ENCODE peak calls at places on chromosomes 11 and 22, in six cellular contexts. One of them, this sample, is unnamed.

GRCh38 chr11:107991868-107992414 is 16.8 kb upstream of the CUL5 start:
- DNase-seq in IMR-90: no peak
- DNase-seq in astrocyte of the spinal cord: no peak
- DNase-seq in upper lobe of right lung: no peak
- DNase-seq in AG10803: no peak
- DNase-seq in bronchial epithelial cell: no peak
- DNase-seq in this sample: no peak

GRCh38 chr11:21986361-21986760 is 206.5 kb upstream of the ANO5 start:
- DNase-seq in upper lobe of right lung: no peak
- DNase-seq in IMR-90: no peak
- DNase-seq in bronchial epithelial cell: no peak
- DNase-seq in AG10803: no peak
- DNase-seq in astrocyte of the spinal cord: no peak
- DNase-seq in this sample: no peak

GRCh38 chr11:5684627-5685362 is at the start of gene TRIM5:
- DNase-seq in bronchial epithelial cell: peak; percentile 96
- DNase-seq in astrocyte of the spinal cord: peak; percentile 98
- DNase-seq in upper lobe of right lung: peak; percentile 88
- DNase-seq in IMR-90: peak; percentile 99
- DNase-seq in AG10803: peak; percentile 97
- DNase-seq in this sample: peak; percentile 90

GRCh38 chr11:2582436-2582931 is 117.3 kb downstream of the KCNQ1OT1 start:
- DNase-seq in upper lobe of right lung: peak; percentile 62
- DNase-seq in astrocyte of the spinal cord: peak; percentile 41
- DNase-seq in AG10803: no peak
- DNase-seq in IMR-90: no peak
- DNase-seq in bronchial epithelial cell: no peak
- DNase-seq in this sample: no peak

GRCh38 chr22:19223617-19224016 is 45.1 kb upstream of the SLC25A1 start:
- DNase-seq in upper lobe of right lung: no peak
- DNase-seq in AG10803: no peak
- DNase-seq in IMR-90: no peak
- DNase-seq in astrocyte of the spinal cord: no peak
- DNase-seq in bronchial epithelial cell: no peak
- DNase-seq in this sample: no peak

GRCh38 chr11:96755209-96755608 is 365.4 kb downstream of the JRKL start:
- DNase-seq in AG10803: no peak
- DNase-seq in upper lobe of right lung: no peak
- DNase-seq in astrocyte of the spinal cord: no peak
- DNase-seq in bronchial epithelial cell: no peak
- DNase-seq in IMR-90: no peak
- DNase-seq in this sample: no peak

GRCh38 chr11:77470971-77471370 is 2.9 kb downstream of the PAK1 start:
- DNase-seq in bronchial epithelial cell: no peak
- DNase-seq in IMR-90: no peak
- DNase-seq in AG10803: no peak
- DNase-seq in upper lobe of right lung: no peak
- DNase-seq in astrocyte of the spinal cord: no peak
- DNase-seq in this sample: no peak

GRCh38 chr11:123430736-123431356 is 777 bp downstream of the GRAMD1B start:
- DNase-seq in upper lobe of right lung: peak; percentile 89
- DNase-seq in AG10803: peak; percentile 64
- DNase-seq in bronchial epithelial cell: peak; percentile 32
- DNase-seq in astrocyte of the spinal cord: peak; percentile 60
- DNase-seq in IMR-90: peak; percentile 51
- DNase-seq in this sample: peak; percentile 81

GRCh38 chr11:120139316-120140069 is 1.6 kb upstream of the TRIM29 start:
- DNase-seq in astrocyte of the spinal cord: no peak
- DNase-seq in AG10803: no peak
- DNase-seq in bronchial epithelial cell: no peak
- DNase-seq in upper lobe of right lung: no peak
- DNase-seq in IMR-90: no peak
- DNase-seq in this sample: no peak

GRCh38 chr22:46678785-46679700 is 58.9 kb downstream of the GRAMD4 start:
- DNase-seq in AG10803: peak; percentile 34
- DNase-seq in bronchial epithelial cell: no peak
- DNase-seq in IMR-90: peak; percentile 71
- DNase-seq in astrocyte of the spinal cord: peak; percentile 2
- DNase-seq in upper lobe of right lung: no peak
- DNase-seq in this sample: no peak
- H3K4me3 ChIP-seq in AG10803: no peak overlapping the region
- H3K4me3 ChIP-seq in bronchial epithelial cell: no peak overlapping the region
- H3K4me3 ChIP-seq in IMR-90: no peak overlapping the region
- H3K4me3 ChIP-seq in astrocyte of the spinal cord: no peak overlapping the region
- H3K4me3 ChIP-seq in upper lobe of right lung: no peak overlapping the region
- H3K4me3 ChIP-seq in this sample: no peak overlapping the region

GRCh38 chr11:117205211-117205818 is 6.1 kb downstream of the TAGLN start:
- DNase-seq in bronchial epithelial cell: no peak
- DNase-seq in upper lobe of right lung: no peak
- DNase-seq in IMR-90: no peak
- DNase-seq in AG10803: no peak
- DNase-seq in astrocyte of the spinal cord: no peak
- DNase-seq in this sample: no peak
- TF ChIP-seq CTCF in bronchial epithelial cell: no peak
- TF ChIP-seq CTCF in upper lobe of right lung: no peak
- TF ChIP-seq CTCF in IMR-90: no peak
- TF ChIP-seq CTCF in AG10803: no peak
- TF ChIP-seq CTCF in astrocyte of the spinal cord: no peak
- TF ChIP-seq CTCF in this sample: no peak

GRCh38 chr11:133408936-133409335 is 123.4 kb downstream of the OPCML start:
- DNase-seq in AG10803: no peak
- DNase-seq in IMR-90: no peak
- DNase-seq in astrocyte of the spinal cord: no peak
- DNase-seq in upper lobe of right lung: no peak
- DNase-seq in bronchial epithelial cell: no peak
- DNase-seq in this sample: no peak
- H3K4me3 ChIP-seq in AG10803: no peak overlapping the region
- H3K4me3 ChIP-seq in IMR-90: no peak overlapping the region
- H3K4me3 ChIP-seq in astrocyte of the spinal cord: no peak overlapping the region
- H3K4me3 ChIP-seq in upper lobe of right lung: no peak overlapping the region
- H3K4me3 ChIP-seq in bronchial epithelial cell: no peak overlapping the region
- H3K4me3 ChIP-seq in this sample: no peak overlapping the region

GRCh38 chr11:86287468-86287796 is 14.6 kb upstream of the HIKESHI start:
- DNase-seq in IMR-90: no peak
- DNase-seq in astrocyte of the spinal cord: no peak
- DNase-seq in AG10803: no peak
- DNase-seq in bronchial epithelial cell: no peak
- DNase-seq in upper lobe of right lung: no peak
- DNase-seq in this sample: no peak
- TF ChIP-seq CTCF in IMR-90: no peak
- TF ChIP-seq CTCF in astrocyte of the spinal cord: no peak
- TF ChIP-seq CTCF in AG10803: no peak
- TF ChIP-seq CTCF in bronchial epithelial cell: no peak
- TF ChIP-seq CTCF in upper lobe of right lung: no peak
- TF ChIP-seq CTCF in this sample: no peak

GRCh38 chr22:37749831-37750595 is 53.2 kb downstream of the TRIOBP start:
- DNase-seq in AG10803: peak; percentile 68
- DNase-seq in astrocyte of the spinal cord: peak; percentile 53
- DNase-seq in upper lobe of right lung: no peak
- DNase-seq in bronchial epithelial cell: peak; percentile 98
- DNase-seq in IMR-90: peak; percentile 78
- DNase-seq in this sample: no peak

GRCh38 chr22:37749223-37749622 is 52.4 kb downstream of the TRIOBP start:
- DNase-seq in astrocyte of the spinal cord: no peak
- DNase-seq in upper lobe of right lung: peak; percentile 84
- DNase-seq in AG10803: no peak
- DNase-seq in bronchial epithelial cell: peak; percentile 37
- DNase-seq in IMR-90: no peak
- DNase-seq in this sample: no peak

GRCh38 chr22:37751449-37752188 is 54.8 kb downstream of the TRIOBP start:
- DNase-seq in AG10803: no peak
- DNase-seq in astrocyte of the spinal cord: no peak
- DNase-seq in bronchial epithelial cell: no peak
- DNase-seq in upper lobe of right lung: no peak
- DNase-seq in IMR-90: no peak
- DNase-seq in this sample: no peak

GRCh38 chr22:37752189-37753061 is 55.3 kb upstream of the GCAT start:
- DNase-seq in upper lobe of right lung: peak; percentile 90
- DNase-seq in bronchial epithelial cell: peak; percentile 91
- DNase-seq in AG10803: peak; percentile 97
- DNase-seq in astrocyte of the spinal cord: peak; percentile 91
- DNase-seq in IMR-90: peak; percentile 85
- DNase-seq in this sample: no peak

GRCh38 chr22:37750596-37751162 is 53.8 kb downstream of the TRIOBP start:
- DNase-seq in IMR-90: no peak
- DNase-seq in bronchial epithelial cell: no peak
- DNase-seq in upper lobe of right lung: no peak
- DNase-seq in AG10803: no peak
- DNase-seq in astrocyte of the spinal cord: no peak
- DNase-seq in this sample: no peak
- H3K4me3 ChIP-seq in IMR-90: no peak overlapping the region
- H3K4me3 ChIP-seq in bronchial epithelial cell: no peak overlapping the region
- H3K4me3 ChIP-seq in upper lobe of right lung: no peak overlapping the region
- H3K4me3 ChIP-seq in AG10803: no peak overlapping the region
- H3K4me3 ChIP-seq in astrocyte of the spinal cord: no peak overlapping the region
- H3K4me3 ChIP-seq in this sample: no peak overlapping the region

GRCh38 chr11:64924910-64925284 is 408 bp downstream of the PPP2R5B start:
- DNase-seq in IMR-90: no peak
- DNase-seq in upper lobe of right lung: no peak
- DNase-seq in astrocyte of the spinal cord: no peak
- DNase-seq in bronchial epithelial cell: no peak
- DNase-seq in AG10803: no peak
- DNase-seq in this sample: no peak
- TF ChIP-seq CTCF in IMR-90: no peak
- TF ChIP-seq CTCF in upper lobe of right lung: no peak
- TF ChIP-seq CTCF in astrocyte of the spinal cord: no peak
- TF ChIP-seq CTCF in bronchial epithelial cell: no peak
- TF ChIP-seq CTCF in AG10803: no peak
- TF ChIP-seq CTCF in this sample: no peak

This sample was measured in GM12865.